ENCODE peak calls at places on chromosomes 5 and 9, in ten cellular contexts. D is ovary; P is C1 segment of cervical spinal cord; C is cortex of kidney; Q is NCI-H2029; R is activated gamma-delta T cell treated with anti-CD3 and anti-CD28 coated beads, Interleukin-2, amount 50 U/mL, for 16 hours; I is iPS-NIHi11; X is HTR-8/SVneo; M is stimulated activated CD4-positive, alpha-beta T cell treated with anti-CD3 and anti-CD28 coated beads, Interleukin-2, amount 100 ng/mL, for 24 hours; F is H4. A is an unnamed sample.

GRCh38 chr5:4643190-4643589 is 496.9 kb upstream of the ADAMTS16 start:
- DNase-seq in D (no peak), P (no peak), C (no peak), Q (no peak), R (no peak), I (no peak), X (no peak), M (no peak), F (no peak), A (no peak)

GRCh38 chr5:102691434-102691833 is 63.7 kb upstream of the PAM start:
- DNase-seq in D (no peak), P (no peak), C (no peak), Q (no peak), R (no peak), I (no peak), X (no peak), M (no peak), F (no peak), A (no peak)

GRCh38 chr9:35070823-35071813 is 1.3 kb downstream of the VCP start:
- DNase-seq in D (no peak), P (no peak), C (no peak), Q (no peak), R (no peak), I (no peak), X (no peak), M (no peak), F (no peak), A (no peak)

GRCh38 chr5:14197056-14197455 is 53.9 kb downstream of the TRIO start:
- DNase-seq in D (no peak), P (no peak), C (no peak), Q (no peak), R (no peak), I (no peak), X (no peak), M (no peak), F (no peak), A (no peak)

GRCh38 chr5:14190194-14191164 is 47.3 kb downstream of the TRIO start:
- DNase-seq in D (no peak), P (no peak), C (no peak), Q (peak), R (no peak), I (no peak), X (peak), M (no peak), F (peak), A (peak)

GRCh38 chr5:65017636-65018035 is 248.9 kb downstream of the CWC27 start:
- DNase-seq in D (no peak), P (no peak), C (no peak), Q (no peak), R (no peak), I (no peak), X (no peak), M (no peak), F (no peak), A (no peak)

GRCh38 chr9:2126331-2126789 is 111.2 kb downstream of the SMARCA2 start:
- DNase-seq in D (peak), P (peak), C (no peak), Q (no peak), R (no peak), I (no peak), X (no peak), M (no peak), F (no peak), A (no peak)

GRCh38 chr5:103340717-103341397 is 82.3 kb downstream of the MACIR start:
- DNase-seq in D (no peak), P (no peak), C (no peak), Q (no peak), R (no peak), I (no peak), X (no peak), M (no peak), F (peak), A (no peak)

GRCh38 chr9:134396258-134396742 is 70.0 kb downstream of the RXRA start:
- DNase-seq in D (no peak), P (no peak), C (no peak), Q (no peak), R (peak), I (no peak), X (no peak), M (peak), F (no peak), A (no peak)

GRCh38 chr5:135157421-135158314 is 123.6 kb upstream of the PITX1 start:
- DNase-seq in D (no peak), P (no peak), C (no peak), Q (no peak), R (no peak), I (no peak), X (no peak), M (no peak), F (no peak), A (no peak)

GRCh38 chr9:95757026-95757425 is 118.5 kb upstream of the ERCC6L2 start:
- DNase-seq in D (no peak), P (no peak), C (no peak), Q (no peak), R (no peak), I (no peak), X (no peak), M (no peak), F (peak), A (no peak)

GRCh38 chr5:59923465-59923864 is 29.9 kb upstream of the PDE4D start:
- DNase-seq in D (no peak), P (no peak), C (no peak), Q (no peak), R (no peak), I (no peak), X (peak), M (no peak), F (no peak), A (peak)

GRCh38 chr9:133889498-133890301 is 102.4 kb downstream of the VAV2 start:
- DNase-seq in D (no peak), P (peak), C (no peak), Q (no peak), R (no peak), I (no peak), X (no peak), M (no peak), F (no peak), A (peak)

GRCh38 chr5:127957183-127957582 is 126.4 kb upstream of the SLC12A2 start:
- DNase-seq in D (no peak), P (peak), C (no peak), Q (no peak), R (no peak), I (peak), X (peak), M (no peak), F (peak), A (peak)

GRCh38 chr5:76532061-76532460 is 91.1 kb downstream of the F2RL2 start:
- DNase-seq in D (no peak), P (no peak), C (no peak), Q (no peak), R (no peak), I (no peak), X (no peak), M (no peak), F (no peak), A (no peak)

GRCh38 chr5:160692272-160692671 is 159.7 kb downstream of the ATP10B start:
- DNase-seq in D (no peak), P (no peak), C (no peak), Q (no peak), R (no peak), I (no peak), X (no peak), M (no peak), F (no peak), A (no peak)

GRCh38 chr9:127347831-127348699 is 48.9 kb upstream of the SLC2A8 start:
- DNase-seq in D (no peak), P (no peak), C (no peak), Q (no peak), R (no peak), I (no peak), X (peak), M (no peak), F (peak), A (no peak)

GRCh38 chr5:100647461-100648230 is 112.5 kb downstream of the FAM174A start:
- DNase-seq in D (peak), P (peak), C (no peak), Q (peak), R (no peak), I (peak), X (no peak), M (no peak), F (peak), A (peak)

GRCh38 chr5:174229640-174230350 is 184.3 kb downstream of the NSG2 start:
- DNase-seq in D (no peak), P (no peak), C (no peak), Q (no peak), R (no peak), I (no peak), X (no peak), M (no peak), F (peak), A (no peak)

A was measured in SJCRH30.